ENCODE peak calls at places on chromosome 9, in six cellular contexts. One of them, this sample, is unnamed.

GRCh38 chr9:107138261-107138992 is 144.7 kb upstream of the RAD23B start:
- DNase-seq in HepG2: no peak
- DNase-seq in H1: no peak
- DNase-seq in GM12892: no peak
- DNase-seq in K562: no peak
- DNase-seq in GM12878: no peak
- DNase-seq in this sample: no peak

GRCh38 chr9:75146229-75146628 is 57.9 kb downstream of the OSTF1 start:
- DNase-seq in HepG2: no peak
- DNase-seq in H1: no peak
- DNase-seq in GM12892: no peak
- DNase-seq in K562: no peak
- DNase-seq in GM12878: no peak
- DNase-seq in this sample: no peak

GRCh38 chr9:5851445-5851844 is 18.5 kb upstream of the ERMP1 start:
- DNase-seq in HepG2: no peak
- DNase-seq in H1: no peak
- DNase-seq in GM12892: peak
- DNase-seq in K562: peak
- DNase-seq in GM12878: peak
- DNase-seq in this sample: peak

GRCh38 chr9:93260290-93261066 is 76.5 kb downstream of the WNK2 start:
- DNase-seq in HepG2: no peak
- DNase-seq in H1: no peak
- DNase-seq in GM12892: no peak
- DNase-seq in K562: no peak
- DNase-seq in GM12878: no peak
- DNase-seq in this sample: peak

GRCh38 chr9:114633452-114634089 is 22.5 kb downstream of the TMEM268 start:
- DNase-seq in HepG2: no peak
- DNase-seq in H1: no peak
- DNase-seq in GM12892: no peak
- DNase-seq in K562: no peak
- DNase-seq in GM12878: no peak
- DNase-seq in this sample: no peak

GRCh38 chr9:93207860-93208734 is 24.2 kb downstream of the WNK2 start:
- DNase-seq in HepG2: no peak
- DNase-seq in H1: no peak
- DNase-seq in GM12892: no peak
- DNase-seq in K562: no peak
- DNase-seq in GM12878: no peak
- DNase-seq in this sample: no peak

GRCh38 chr9:104778802-104779201 is 14.9 kb downstream of the NIPSNAP3B start:
- DNase-seq in HepG2: no peak
- DNase-seq in H1: no peak
- DNase-seq in GM12892: no peak
- DNase-seq in K562: no peak
- DNase-seq in GM12878: no peak
- DNase-seq in this sample: no peak

GRCh38 chr9:6549106-6549505 is 96.4 kb downstream of the GLDC start:
- DNase-seq in HepG2: no peak
- DNase-seq in H1: no peak
- DNase-seq in GM12892: no peak
- DNase-seq in K562: no peak
- DNase-seq in GM12878: no peak
- DNase-seq in this sample: no peak

GRCh38 chr9:129225815-129226214 is 47.8 kb upstream of the IER5L start:
- DNase-seq in HepG2: no peak
- DNase-seq in H1: no peak
- DNase-seq in GM12892: no peak
- DNase-seq in K562: peak
- DNase-seq in GM12878: no peak
- DNase-seq in this sample: no peak
- TF ChIP-seq POLR2AphosphoS5 in HepG2: no peak
- TF ChIP-seq POLR2AphosphoS5 in H1: no peak
- TF ChIP-seq POLR2AphosphoS5 in GM12892: no peak
- TF ChIP-seq POLR2AphosphoS5 in K562: no peak
- TF ChIP-seq POLR2AphosphoS5 in GM12878: no peak
- TF ChIP-seq POLR2AphosphoS5 in this sample: no peak

GRCh38 chr9:36318212-36318802 is 60.1 kb upstream of the GNE start:
- DNase-seq in HepG2: no peak
- DNase-seq in H1: no peak
- DNase-seq in GM12892: no peak
- DNase-seq in K562: no peak
- DNase-seq in GM12878: no peak
- DNase-seq in this sample: no peak

GRCh38 chr9:36317766-36318165 is 59.5 kb upstream of the GNE start:
- DNase-seq in HepG2: peak
- DNase-seq in H1: no peak
- DNase-seq in GM12892: no peak
- DNase-seq in K562: no peak
- DNase-seq in GM12878: no peak
- DNase-seq in this sample: no peak

GRCh38 chr9:36320457-36320856 is 62.2 kb upstream of the GNE start:
- DNase-seq in HepG2: no peak
- DNase-seq in H1: no peak
- DNase-seq in GM12892: no peak
- DNase-seq in K562: no peak
- DNase-seq in GM12878: no peak
- DNase-seq in this sample: no peak

GRCh38 chr9:36319183-36319582 is 60.9 kb upstream of the GNE start:
- DNase-seq in HepG2: no peak
- DNase-seq in H1: no peak
- DNase-seq in GM12892: no peak
- DNase-seq in K562: no peak
- DNase-seq in GM12878: no peak
- DNase-seq in this sample: no peak

DNA sequence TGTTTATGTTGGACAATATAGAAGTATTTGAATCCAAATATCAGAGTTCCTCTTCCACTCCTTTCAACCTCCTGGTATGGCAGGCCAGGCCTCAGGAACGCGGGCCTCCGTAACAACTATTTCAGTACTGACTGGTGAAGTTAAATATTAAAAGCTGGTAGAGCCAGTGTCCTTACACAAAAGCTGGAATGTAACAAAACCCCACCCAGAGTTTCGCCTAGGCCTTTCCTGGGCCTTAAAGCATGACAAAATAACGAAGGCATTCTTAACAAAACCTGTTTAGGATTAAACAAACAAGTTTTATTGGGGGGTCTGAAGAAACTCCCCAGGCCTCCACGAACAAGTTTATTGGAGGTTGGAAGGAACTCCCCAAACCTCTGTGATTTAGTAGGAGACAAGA is 61.6 kb upstream of the GNE start:
- DNase-seq in HepG2: peak
- DNase-seq in H1: no peak
- DNase-seq in GM12892: no peak
- DNase-seq in K562: no peak
- DNase-seq in GM12878: no peak
- DNase-seq in this sample: no peak
- TF ChIP-seq POLR2A in HepG2: no peak
- TF ChIP-seq POLR2A in H1: no peak
- TF ChIP-seq POLR2A in GM12892: no peak
- TF ChIP-seq POLR2A in K562: no peak
- TF ChIP-seq POLR2A in GM12878: no peak
- TF ChIP-seq POLR2A in this sample: no peak

GRCh38 chr9:96874947-96875459 is 20.7 kb upstream of the ZNF782 start:
- DNase-seq in HepG2: peak
- DNase-seq in H1: no peak
- DNase-seq in GM12892: no peak
- DNase-seq in K562: no peak
- DNase-seq in GM12878: peak
- DNase-seq in this sample: no peak
- TF ChIP-seq TAF1 in HepG2: no peak
- TF ChIP-seq TAF1 in H1: no peak
- TF ChIP-seq TAF1 in GM12892: no peak
- TF ChIP-seq TAF1 in K562: no peak
- TF ChIP-seq TAF1 in GM12878: no peak
- TF ChIP-seq TAF1 in this sample: no peak

GRCh38 chr9:131270171-131271015 is 5.9 kb downstream of the FAM78A start:
- DNase-seq in HepG2: no peak
- DNase-seq in H1: no peak
- DNase-seq in GM12892: no peak
- DNase-seq in K562: peak
- DNase-seq in GM12878: no peak
- DNase-seq in this sample: no peak
- TF ChIP-seq POLR2AphosphoS5 in HepG2: no peak
- TF ChIP-seq POLR2AphosphoS5 in H1: no peak
- TF ChIP-seq POLR2AphosphoS5 in GM12892: no peak
- TF ChIP-seq POLR2AphosphoS5 in K562: no peak
- TF ChIP-seq POLR2AphosphoS5 in GM12878: no peak
- TF ChIP-seq POLR2AphosphoS5 in this sample: no peak

DNA sequence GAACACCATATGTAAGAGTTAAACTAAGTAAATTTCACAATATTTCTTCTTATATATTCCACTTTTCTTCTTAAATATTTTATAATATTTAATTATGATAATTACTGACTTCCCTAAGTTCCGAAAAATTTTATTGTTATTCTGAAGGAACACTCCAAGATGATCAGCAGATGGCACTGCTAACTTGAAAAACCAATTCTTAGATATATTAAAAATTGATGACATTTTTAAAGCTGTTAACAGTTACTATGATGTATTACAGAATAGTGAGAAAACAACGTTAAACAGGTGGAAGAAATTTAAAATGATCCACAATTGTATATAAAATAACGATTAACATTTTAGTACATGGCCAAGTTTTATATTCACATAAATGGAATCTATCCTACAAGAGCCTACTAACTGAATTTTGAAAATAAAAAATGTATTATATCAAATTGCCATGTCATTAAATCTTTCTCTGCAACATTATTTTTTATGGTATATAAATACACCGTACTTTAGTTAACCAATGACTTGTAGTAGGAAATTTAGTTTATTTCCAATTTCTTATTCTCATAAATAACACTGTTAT is 30.1 kb upstream of the MUSK start:
- DNase-seq in HepG2: no peak
- DNase-seq in H1: no peak
- DNase-seq in GM12892: no peak
- DNase-seq in K562: no peak
- DNase-seq in GM12878: no peak
- DNase-seq in this sample: no peak
- TF ChIP-seq POLR2A in HepG2: no peak
- TF ChIP-seq POLR2A in H1: no peak
- TF ChIP-seq POLR2A in GM12892: no peak
- TF ChIP-seq POLR2A in K562: no peak
- TF ChIP-seq POLR2A in GM12878: no peak
- TF ChIP-seq POLR2A in this sample: no peak